ENCODE peak calls at places on chromosomes 1 and 21, in seven cellular contexts. One of them, this sample, is unnamed.

GRCh38 chr1:91619881-91620280 is 119.2 kb downstream of the CDC7 start:
- DNase-seq in cardiac muscle cell: no peak
- DNase-seq in spleen: no peak
- DNase-seq in suprapubic skin: no peak
- DNase-seq in fibroblast of mammary gland: peak; percentile 38
- DNase-seq in psoas muscle: no peak
- DNase-seq in fibroblast of lung: no peak
- DNase-seq in this sample: no peak

GRCh38 chr1:23452011-23452411 is 27.5 kb upstream of the TCEA3 start:
- DNase-seq in fibroblast of mammary gland: no peak
- DNase-seq in cardiac muscle cell: no peak
- DNase-seq in psoas muscle: peak; percentile 52
- DNase-seq in spleen: no peak
- DNase-seq in fibroblast of lung: peak; percentile 19
- DNase-seq in suprapubic skin: peak; percentile 83
- DNase-seq in this sample: peak; percentile 88

GRCh38 chr1:23163395-23163794 is 5.3 kb downstream of the LUZP1 start:
- DNase-seq in cardiac muscle cell: no peak
- DNase-seq in spleen: no peak
- DNase-seq in suprapubic skin: no peak
- DNase-seq in fibroblast of lung: no peak
- DNase-seq in fibroblast of mammary gland: peak; percentile 40
- DNase-seq in psoas muscle: no peak
- DNase-seq in this sample: no peak

GRCh38 chr1:232627645-232628334 is 2.1 kb downstream of the SIPA1L2 start:
- DNase-seq in psoas muscle: no peak
- DNase-seq in fibroblast of mammary gland: peak; percentile 39
- DNase-seq in fibroblast of lung: peak; percentile 44
- DNase-seq in spleen: no peak
- DNase-seq in suprapubic skin: no peak
- DNase-seq in cardiac muscle cell: peak; percentile 42
- DNase-seq in this sample: peak; percentile 70

GRCh38 chr21:34612557-34612956 is 2.4 kb downstream of the RCAN1 start:
- DNase-seq in spleen: no peak
- DNase-seq in suprapubic skin: no peak
- DNase-seq in fibroblast of lung: no peak
- DNase-seq in fibroblast of mammary gland: no peak
- DNase-seq in psoas muscle: no peak
- DNase-seq in cardiac muscle cell: no peak
- DNase-seq in this sample: no peak

GRCh38 chr1:152167835-152168534 is 9.0 kb upstream of the RPTN start:
- DNase-seq in spleen: no peak
- DNase-seq in cardiac muscle cell: no peak
- DNase-seq in fibroblast of lung: peak; percentile 47
- DNase-seq in psoas muscle: no peak
- DNase-seq in fibroblast of mammary gland: peak; percentile 93
- DNase-seq in suprapubic skin: no peak
- DNase-seq in this sample: peak; percentile 98

GRCh38 chr1:54887665-54888071 is 673 bp upstream of the DHCR24 start:
- DNase-seq in spleen: no peak
- DNase-seq in fibroblast of lung: no peak
- DNase-seq in psoas muscle: peak; percentile 60
- DNase-seq in fibroblast of mammary gland: no peak
- DNase-seq in cardiac muscle cell: no peak
- DNase-seq in suprapubic skin: peak; percentile 73
- DNase-seq in this sample: no peak

GRCh38 chr1:31306278-31306677 is 9.4 kb downstream of the ZCCHC17 start:
- DNase-seq in fibroblast of mammary gland: peak; percentile 98
- DNase-seq in suprapubic skin: no peak
- DNase-seq in spleen: no peak
- DNase-seq in fibroblast of lung: peak; percentile 98
- DNase-seq in cardiac muscle cell: no peak
- DNase-seq in psoas muscle: no peak
- DNase-seq in this sample: peak; percentile 84

GRCh38 chr1:224300346-224300745 is 29.6 kb downstream of the NVL start:
- DNase-seq in cardiac muscle cell: no peak
- DNase-seq in psoas muscle: no peak
- DNase-seq in suprapubic skin: no peak
- DNase-seq in fibroblast of mammary gland: peak; percentile 87
- DNase-seq in spleen: no peak
- DNase-seq in fibroblast of lung: peak; percentile 88
- DNase-seq in this sample: peak; percentile 53

GRCh38 chr1:99638853-99639252 is 7.1 kb upstream of the PALMD start:
- DNase-seq in spleen: no peak
- DNase-seq in psoas muscle: no peak
- DNase-seq in suprapubic skin: no peak
- DNase-seq in cardiac muscle cell: no peak
- DNase-seq in fibroblast of lung: no peak
- DNase-seq in fibroblast of mammary gland: no peak
- DNase-seq in this sample: no peak

GRCh38 chr21:17554619-17555472 is 42.0 kb downstream of the CXADR start:
- DNase-seq in suprapubic skin: no peak
- DNase-seq in psoas muscle: no peak
- DNase-seq in cardiac muscle cell: peak; percentile 42
- DNase-seq in spleen: no peak
- DNase-seq in fibroblast of mammary gland: peak; percentile 35
- DNase-seq in fibroblast of lung: peak; percentile 12
- DNase-seq in this sample: no peak

DNA sequence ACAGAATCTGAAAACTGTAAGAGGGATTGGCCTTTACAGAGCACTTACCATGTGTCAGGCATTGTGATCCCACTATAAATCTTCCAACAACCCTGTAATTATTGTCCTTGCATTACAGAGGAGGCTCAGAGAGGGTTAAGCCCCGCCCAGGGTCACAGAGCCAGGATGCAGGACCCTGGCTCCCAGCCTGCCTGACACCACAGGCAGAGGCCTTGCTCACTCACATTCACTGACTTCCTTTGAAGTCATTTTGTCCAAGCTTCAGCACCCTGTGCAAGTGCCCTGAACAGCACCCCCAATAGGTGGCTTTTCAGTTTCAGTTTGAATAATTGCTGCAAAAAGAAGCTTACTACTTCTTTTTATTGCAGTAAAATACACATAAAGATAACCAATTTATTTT is 256.8 kb upstream of the NFIA start:
- DNase-seq in fibroblast of mammary gland: no peak
- DNase-seq in cardiac muscle cell: no peak
- DNase-seq in psoas muscle: no peak
- DNase-seq in suprapubic skin: no peak
- DNase-seq in spleen: peak; percentile 84
- DNase-seq in fibroblast of lung: no peak
- DNase-seq in this sample: no peak
- TF ChIP-seq CTCF in fibroblast of mammary gland: peak; percentile 5
- TF ChIP-seq CTCF in cardiac muscle cell: peak; percentile 14
- TF ChIP-seq CTCF in psoas muscle: no peak
- TF ChIP-seq CTCF in suprapubic skin: no peak
- TF ChIP-seq CTCF in spleen: peak; percentile 43
- TF ChIP-seq CTCF in fibroblast of lung: no peak
- TF ChIP-seq CTCF in this sample: no peak

GRCh38 chr1:155867766-155868165 is 8.4 kb downstream of the SYT11 start:
- DNase-seq in fibroblast of mammary gland: no peak
- DNase-seq in psoas muscle: no peak
- DNase-seq in cardiac muscle cell: no peak
- DNase-seq in fibroblast of lung: no peak
- DNase-seq in suprapubic skin: no peak
- DNase-seq in spleen: no peak
- DNase-seq in this sample: no peak

GRCh38 chr1:155859881-155860841 is 794 bp downstream of the SYT11 start:
- DNase-seq in fibroblast of mammary gland: peak; percentile 74
- DNase-seq in cardiac muscle cell: peak; percentile 34
- DNase-seq in psoas muscle: peak; percentile 83
- DNase-seq in fibroblast of lung: peak; percentile 89
- DNase-seq in suprapubic skin: peak; percentile 89
- DNase-seq in spleen: peak; percentile 86
- DNase-seq in this sample: no peak

GRCh38 chr1:155860939-155861496 is 1.7 kb downstream of the SYT11 start:
- DNase-seq in psoas muscle: no peak
- DNase-seq in fibroblast of lung: no peak
- DNase-seq in cardiac muscle cell: no peak
- DNase-seq in suprapubic skin: no peak
- DNase-seq in spleen: no peak
- DNase-seq in fibroblast of mammary gland: no peak
- DNase-seq in this sample: no peak

GRCh38 chr1:155859234-155859829 is at the start of gene SYT11:
- DNase-seq in fibroblast of lung: peak; percentile 95
- DNase-seq in spleen: peak; percentile 97
- DNase-seq in cardiac muscle cell: peak; percentile 96
- DNase-seq in fibroblast of mammary gland: peak; percentile 93
- DNase-seq in suprapubic skin: peak; percentile 97
- DNase-seq in psoas muscle: peak; percentile 94
- DNase-seq in this sample: peak; percentile 79

GRCh38 chr1:155864393-155864792 is 5.0 kb downstream of the SYT11 start:
- DNase-seq in fibroblast of mammary gland: peak; percentile 55
- DNase-seq in spleen: no peak
- DNase-seq in cardiac muscle cell: no peak
- DNase-seq in psoas muscle: no peak
- DNase-seq in fibroblast of lung: peak; percentile 24
- DNase-seq in suprapubic skin: no peak
- DNase-seq in this sample: peak; percentile 50
- TF ChIP-seq CTCF in fibroblast of mammary gland: no peak
- TF ChIP-seq CTCF in spleen: no peak
- TF ChIP-seq CTCF in cardiac muscle cell: no peak
- TF ChIP-seq CTCF in psoas muscle: no peak
- TF ChIP-seq CTCF in fibroblast of lung: no peak
- TF ChIP-seq CTCF in suprapubic skin: no peak
- TF ChIP-seq CTCF in this sample: no peak

DNA sequence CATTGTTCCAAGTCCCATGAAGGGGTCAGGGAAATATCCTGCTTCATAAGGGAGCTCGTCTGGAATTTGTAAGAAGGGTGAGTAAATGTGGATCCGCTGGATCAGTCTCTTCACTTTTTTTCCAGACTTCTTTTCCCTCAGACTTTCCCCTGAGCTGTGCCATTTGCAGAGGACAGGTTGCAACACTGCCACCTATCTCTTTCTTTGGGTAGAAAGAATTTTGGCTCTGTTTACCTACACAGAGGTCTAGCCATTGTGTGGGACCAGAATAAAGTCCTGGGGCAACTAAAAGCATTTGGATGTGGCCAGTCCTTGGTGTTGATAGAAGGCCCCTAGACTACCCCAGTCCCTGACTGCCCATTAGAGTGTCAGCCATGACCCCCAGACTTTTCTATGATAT is 1146.7 kb upstream of the PRMT6 start:
- DNase-seq in fibroblast of lung: no peak
- DNase-seq in cardiac muscle cell: no peak
- DNase-seq in psoas muscle: no peak
- DNase-seq in spleen: no peak
- DNase-seq in fibroblast of mammary gland: no peak
- DNase-seq in suprapubic skin: no peak
- DNase-seq in this sample: no peak
- TF ChIP-seq CTCF in fibroblast of lung: no peak
- TF ChIP-seq CTCF in cardiac muscle cell: no peak
- TF ChIP-seq CTCF in psoas muscle: no peak
- TF ChIP-seq CTCF in spleen: no peak
- TF ChIP-seq CTCF in fibroblast of mammary gland: no peak
- TF ChIP-seq CTCF in suprapubic skin: no peak
- TF ChIP-seq CTCF in this sample: no peak

GRCh38 chr1:6889875-6890480 is 104.7 kb downstream of the CAMTA1 start:
- DNase-seq in fibroblast of mammary gland: peak; percentile 65
- DNase-seq in spleen: no peak
- DNase-seq in suprapubic skin: no peak
- DNase-seq in psoas muscle: no peak
- DNase-seq in cardiac muscle cell: peak; percentile 74
- DNase-seq in fibroblast of lung: peak; percentile 77
- DNase-seq in this sample: peak; percentile 45

GRCh38 chr1:6888870-6889269 is 103.6 kb downstream of the CAMTA1 start:
- DNase-seq in spleen: no peak
- DNase-seq in fibroblast of mammary gland: no peak
- DNase-seq in psoas muscle: no peak
- DNase-seq in fibroblast of lung: no peak
- DNase-seq in cardiac muscle cell: no peak
- DNase-seq in suprapubic skin: no peak
- DNase-seq in this sample: no peak

GRCh38 chr1:6884652-6885153 is 99.4 kb downstream of the CAMTA1 start:
- DNase-seq in spleen: no peak
- DNase-seq in fibroblast of lung: no peak
- DNase-seq in suprapubic skin: no peak
- DNase-seq in cardiac muscle cell: no peak
- DNase-seq in psoas muscle: no peak
- DNase-seq in fibroblast of mammary gland: no peak
- DNase-seq in this sample: no peak

GRCh38 chr1:6890686-6891085 is 105.4 kb downstream of the CAMTA1 start:
- DNase-seq in fibroblast of lung: no peak
- DNase-seq in psoas muscle: no peak
- DNase-seq in spleen: no peak
- DNase-seq in fibroblast of mammary gland: no peak
- DNase-seq in cardiac muscle cell: no peak
- DNase-seq in suprapubic skin: no peak
- DNase-seq in this sample: no peak

GRCh38 chr1:6888268-6888667 is 103.0 kb downstream of the CAMTA1 start:
- DNase-seq in cardiac muscle cell: no peak
- DNase-seq in spleen: no peak
- DNase-seq in psoas muscle: no peak
- DNase-seq in suprapubic skin: no peak
- DNase-seq in fibroblast of lung: peak; percentile 30
- DNase-seq in fibroblast of mammary gland: no peak
- DNase-seq in this sample: no peak
- TF ChIP-seq CTCF in cardiac muscle cell: no peak
- TF ChIP-seq CTCF in spleen: no peak
- TF ChIP-seq CTCF in psoas muscle: no peak
- TF ChIP-seq CTCF in suprapubic skin: no peak
- TF ChIP-seq CTCF in fibroblast of lung: no peak
- TF ChIP-seq CTCF in fibroblast of mammary gland: no peak
- TF ChIP-seq CTCF in this sample: peak; percentile 26